ENCODE peak calls at places on chromosomes 13 and 19, in ten cellular contexts. One of them, this sample, is unnamed.
A peak's percentile ranks its signal among the peaks of the same experiment; 100 is the strongest.

GRCh38 chr19:32017341-32017948 is 328.0 kb upstream of the ZNF507 start:
- ATAC-seq in heart right ventricle: no peak
- ATAC-seq in left lung: no peak
- ATAC-seq in aorta: no peak
- ATAC-seq in activated naive CD8-positive, alpha-beta T cell treated with anti-CD3 and anti-CD28 coated beads, Interleukin-2, amount 10 ng/mL, durations not matched to agents 7 days and 5 days: no peak
- ATAC-seq in CD8-positive, alpha-beta T cell: no peak
- ATAC-seq in effector memory CD8-positive, alpha-beta T cell: no peak
- ATAC-seq in heart left ventricle: no peak
- ATAC-seq in left ventricle myocardium superior: no peak
- ATAC-seq in GM23338: no peak
- ATAC-seq in this sample: no peak

GRCh38 chr13:64672751-64673150 is 2557.4 kb downstream of the PCDH9 start:
- ATAC-seq in heart right ventricle: no peak
- ATAC-seq in left lung: no peak
- ATAC-seq in aorta: no peak
- ATAC-seq in activated naive CD8-positive, alpha-beta T cell treated with anti-CD3 and anti-CD28 coated beads, Interleukin-2, amount 10 ng/mL, durations not matched to agents 7 days and 5 days: no peak
- ATAC-seq in CD8-positive, alpha-beta T cell: no peak
- ATAC-seq in effector memory CD8-positive, alpha-beta T cell: no peak
- ATAC-seq in heart left ventricle: no peak
- ATAC-seq in left ventricle myocardium superior: no peak
- ATAC-seq in GM23338: no peak
- ATAC-seq in this sample: no peak

GRCh38 chr13:49241296-49241695 is 6.4 kb upstream of the CDADC1 start:
- ATAC-seq in heart right ventricle: no peak
- ATAC-seq in left lung: no peak
- ATAC-seq in aorta: no peak
- ATAC-seq in activated naive CD8-positive, alpha-beta T cell treated with anti-CD3 and anti-CD28 coated beads, Interleukin-2, amount 10 ng/mL, durations not matched to agents 7 days and 5 days: no peak
- ATAC-seq in CD8-positive, alpha-beta T cell: no peak
- ATAC-seq in effector memory CD8-positive, alpha-beta T cell: no peak
- ATAC-seq in heart left ventricle: no peak
- ATAC-seq in left ventricle myocardium superior: no peak
- ATAC-seq in GM23338: no peak
- ATAC-seq in this sample: no peak

GRCh38 chr19:45764947-45765346 is 4.1 kb downstream of the SIX5 start:
- ATAC-seq in heart right ventricle: peak; percentile 17
- ATAC-seq in left lung: no peak
- ATAC-seq in aorta: no peak
- ATAC-seq in activated naive CD8-positive, alpha-beta T cell treated with anti-CD3 and anti-CD28 coated beads, Interleukin-2, amount 10 ng/mL, durations not matched to agents 7 days and 5 days: no peak
- ATAC-seq in CD8-positive, alpha-beta T cell: no peak
- ATAC-seq in effector memory CD8-positive, alpha-beta T cell: no peak
- ATAC-seq in heart left ventricle: peak; percentile 17
- ATAC-seq in left ventricle myocardium superior: peak; percentile 32
- ATAC-seq in GM23338: no peak
- ATAC-seq in this sample: no peak

GRCh38 chr19:30911491-30911890 is 437.7 kb downstream of the TSHZ3 start:
- ATAC-seq in heart right ventricle: no peak
- ATAC-seq in left lung: no peak
- ATAC-seq in aorta: no peak
- ATAC-seq in activated naive CD8-positive, alpha-beta T cell treated with anti-CD3 and anti-CD28 coated beads, Interleukin-2, amount 10 ng/mL, durations not matched to agents 7 days and 5 days: no peak
- ATAC-seq in CD8-positive, alpha-beta T cell: no peak
- ATAC-seq in effector memory CD8-positive, alpha-beta T cell: no peak
- ATAC-seq in heart left ventricle: no peak
- ATAC-seq in left ventricle myocardium superior: no peak
- ATAC-seq in GM23338: peak; percentile 21
- ATAC-seq in this sample: no peak

GRCh38 chr19:2335848-2336247 is 7.4 kb downstream of the SPPL2B start:
- ATAC-seq in heart right ventricle: no peak
- ATAC-seq in left lung: no peak
- ATAC-seq in aorta: no peak
- ATAC-seq in activated naive CD8-positive, alpha-beta T cell treated with anti-CD3 and anti-CD28 coated beads, Interleukin-2, amount 10 ng/mL, durations not matched to agents 7 days and 5 days: no peak
- ATAC-seq in CD8-positive, alpha-beta T cell: no peak
- ATAC-seq in effector memory CD8-positive, alpha-beta T cell: no peak
- ATAC-seq in heart left ventricle: no peak
- ATAC-seq in left ventricle myocardium superior: no peak
- ATAC-seq in GM23338: no peak
- ATAC-seq in this sample: no peak

GRCh38 chr13:109871018-109871370 is 84.6 kb upstream of the IRS2 start:
- ATAC-seq in heart right ventricle: no peak
- ATAC-seq in left lung: no peak
- ATAC-seq in aorta: no peak
- ATAC-seq in activated naive CD8-positive, alpha-beta T cell treated with anti-CD3 and anti-CD28 coated beads, Interleukin-2, amount 10 ng/mL, durations not matched to agents 7 days and 5 days: no peak
- ATAC-seq in CD8-positive, alpha-beta T cell: no peak
- ATAC-seq in effector memory CD8-positive, alpha-beta T cell: no peak
- ATAC-seq in heart left ventricle: no peak
- ATAC-seq in left ventricle myocardium superior: no peak
- ATAC-seq in GM23338: no peak
- ATAC-seq in this sample: no peak

GRCh38 chr19:1243768-1244692 is 2.5 kb downstream of the ATP5F1D start:
- ATAC-seq in heart right ventricle: peak; percentile 28
- ATAC-seq in left lung: peak; percentile 62
- ATAC-seq in aorta: peak; percentile 68
- ATAC-seq in activated naive CD8-positive, alpha-beta T cell treated with anti-CD3 and anti-CD28 coated beads, Interleukin-2, amount 10 ng/mL, durations not matched to agents 7 days and 5 days: peak; percentile 38
- ATAC-seq in CD8-positive, alpha-beta T cell: peak; percentile 46
- ATAC-seq in effector memory CD8-positive, alpha-beta T cell: peak; percentile 43
- ATAC-seq in heart left ventricle: peak; percentile 36
- ATAC-seq in left ventricle myocardium superior: peak; percentile 44
- ATAC-seq in GM23338: peak; percentile 49
- ATAC-seq in this sample: peak; percentile 28

GRCh38 chr13:90867336-90867683 is 480.2 kb upstream of the MIR17HG start:
- ATAC-seq in heart right ventricle: peak; percentile 78
- ATAC-seq in left lung: peak; percentile 98
- ATAC-seq in aorta: peak; percentile 81
- ATAC-seq in activated naive CD8-positive, alpha-beta T cell treated with anti-CD3 and anti-CD28 coated beads, Interleukin-2, amount 10 ng/mL, durations not matched to agents 7 days and 5 days: peak; percentile 70
- ATAC-seq in CD8-positive, alpha-beta T cell: no peak
- ATAC-seq in effector memory CD8-positive, alpha-beta T cell: no peak
- ATAC-seq in heart left ventricle: peak; percentile 84
- ATAC-seq in left ventricle myocardium superior: peak; percentile 79
- ATAC-seq in GM23338: peak; percentile 98
- ATAC-seq in this sample: peak; percentile 46